ENCODE peak calls at places on chromosome 17, in nine cellular contexts. A is CD8-positive, alpha-beta memory T cell; L is neural progenitor cell; M is mesendoderm; O is thyroid gland; J is tibial artery; R is psoas muscle; P is mesenchymal stem cell; T is dorsolateral prefrontal cortex. Q is an unnamed sample.
A peak's percentile ranks its signal among the peaks of the same experiment; 100 is the strongest.

GRCh38 chr17:48468299-48468698 is 38.3 kb upstream of the SKAP1 start:
- DNase-seq in A (no peak), L (no peak), M (no peak), O (no peak), J (no peak), R (no peak), P (no peak), T (no peak), Q (peak; percentile 78)

GRCh38 chr17:63124536-63124935 is 158.5 kb downstream of the TANC2 start:
- DNase-seq in A (no peak), L (no peak), M (peak; percentile 25), O (no peak), J (no peak), R (no peak), P (no peak), T (no peak), Q (no peak)

GRCh38 chr17:82655523-82655922 is 7.3 kb upstream of the WDR45B start:
- DNase-seq in A (no peak), L (no peak), M (no peak), O (no peak), J (no peak), R (no peak), P (no peak), T (no peak), Q (no peak)

GRCh38 chr17:12789976-12790805 is 893 bp downstream of the ARHGAP44 start:
- DNase-seq in A (no peak), L (peak; percentile 63), M (peak; percentile 76), O (peak; percentile 37), J (no peak), R (no peak), P (no peak), T (no peak), Q (no peak)

GRCh38 chr17:77214743-77215142 is 74.0 kb downstream of the SEC14L1 start:
- DNase-seq in A (no peak), L (peak; percentile 70), M (peak; percentile 89), O (peak; percentile 86), J (no peak), R (no peak), P (peak; percentile 68), T (peak; percentile 68), Q (peak; percentile 57)

GRCh38 chr17:38740806-38741205 is 7.3 kb downstream of the PCGF2 start:
- DNase-seq in A (no peak), L (no peak), M (no peak), O (no peak), J (no peak), R (no peak), P (no peak), T (no peak), Q (no peak)

GRCh38 chr17:78735832-78736525 is 46.1 kb downstream of the CYTH1 start:
- DNase-seq in A (peak; percentile 52), L (no peak), M (peak; percentile 67), O (no peak), J (no peak), R (no peak), P (peak; percentile 46), T (no peak), Q (peak; percentile 73)

GRCh38 chr17:43334744-43335400 is 63.9 kb upstream of the ARL4D start:
- DNase-seq in A (no peak), L (no peak), M (no peak), O (no peak), J (no peak), R (no peak), P (no peak), T (no peak), Q (no peak)

GRCh38 chr17:73683788-73684582 is 39.7 kb upstream of the SDK2 start:
- DNase-seq in A (no peak), L (no peak), M (no peak), O (no peak), J (no peak), R (no peak), P (no peak), T (no peak), Q (no peak)

GRCh38 chr17:81082177-81083073 is 47.5 kb downstream of the BAIAP2 start:
- DNase-seq in A (no peak), L (no peak), M (no peak), O (peak; percentile 43), J (no peak), R (no peak), P (no peak), T (no peak), Q (no peak)

GRCh38 chr17:81080056-81080455 is 45.1 kb downstream of the BAIAP2 start:
- DNase-seq in A (no peak), L (no peak), M (no peak), O (no peak), J (no peak), R (no peak), P (no peak), T (no peak), Q (no peak)

GRCh38 chr17:81083125-81083765 is 48.3 kb downstream of the BAIAP2 start:
- DNase-seq in A (no peak), L (no peak), M (no peak), O (peak; percentile 88), J (no peak), R (no peak), P (no peak), T (no peak), Q (no peak)

GRCh38 chr17:81081217-81081616 is 46.3 kb downstream of the BAIAP2 start:
- DNase-seq in A (no peak), L (no peak), M (no peak), O (no peak), J (no peak), R (no peak), P (no peak), T (no peak), Q (no peak)

DNA sequence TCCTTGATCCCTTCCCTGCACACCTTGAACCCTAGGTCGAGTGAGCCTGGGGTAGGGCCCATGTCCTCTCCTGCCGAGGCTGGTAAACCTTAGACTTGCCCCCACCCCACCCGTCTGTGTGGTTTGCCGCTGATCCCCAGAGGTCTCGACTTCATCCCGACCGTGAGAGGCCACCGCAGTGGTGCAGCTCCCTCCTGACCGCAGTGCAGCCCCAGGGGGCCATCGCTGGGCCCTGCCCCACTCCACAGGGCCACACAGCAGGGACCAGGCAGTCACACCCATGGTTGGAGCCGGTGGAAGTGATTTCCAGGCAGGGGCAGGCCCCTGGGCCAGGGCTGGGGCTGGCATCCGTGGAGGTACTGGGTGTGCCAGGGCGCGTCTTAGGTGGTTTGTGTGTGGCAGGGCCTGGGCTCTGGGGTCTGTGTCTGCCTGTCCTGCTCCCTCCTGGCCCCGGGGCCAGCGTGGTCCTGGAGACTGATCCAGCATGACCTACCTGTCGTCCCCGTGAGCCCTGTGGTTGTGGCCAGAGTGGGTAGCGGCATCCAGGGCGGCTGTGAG is 46.7 kb downstream of the BAIAP2 start:
- DNase-seq in A (no peak), L (no peak), M (no peak), O (no peak), J (no peak), R (no peak), P (no peak), T (no peak), Q (no peak)
- H3K27ac ChIP-seq in A (no peak overlapping the region), L (no peak overlapping the region), M (no peak overlapping the region), O (peak overlapping the region; percentile 80), J (no peak overlapping the region), R (no peak overlapping the region), P (no peak overlapping the region), T (peak overlapping the region; percentile 75), Q (no peak overlapping the region)

GRCh38 chr17:17833664-17834357 is 3.0 kb downstream of the SREBF1 start:
- DNase-seq in A (no peak), L (no peak), M (no peak), O (peak; percentile 54), J (no peak), R (no peak), P (no peak), T (no peak), Q (peak; percentile 34)

GRCh38 chr17:17836818-17837379 is at the start of gene SREBF1:
- DNase-seq in A (peak; percentile 64), L (peak; percentile 94), M (peak; percentile 74), O (peak; percentile 45), J (peak; percentile 61), R (peak; percentile 65), P (peak; percentile 79), T (no peak), Q (peak; percentile 77)

GRCh38 chr17:17836250-17836817 is 452 bp downstream of the SREBF1 start:
- DNase-seq in A (peak; percentile 96), L (peak; percentile 100), M (peak; percentile 98), O (peak; percentile 98), J (peak; percentile 96), R (peak; percentile 97), P (peak; percentile 95), T (peak; percentile 99), Q (peak; percentile 98)

GRCh38 chr17:17835415-17836249 is 1.2 kb downstream of the SREBF1 start:
- DNase-seq in A (no peak), L (no peak), M (no peak), O (no peak), J (no peak), R (no peak), P (no peak), T (no peak), Q (peak; percentile 30)

GRCh38 chr17:17834974-17835373 is 1.8 kb downstream of the SREBF1 start:
- DNase-seq in A (no peak), L (no peak), M (no peak), O (peak; percentile 56), J (no peak), R (no peak), P (no peak), T (no peak), Q (no peak)
- H3K4me3 ChIP-seq in A (no peak overlapping the region), L (no peak overlapping the region), M (no peak overlapping the region), O (no peak overlapping the region), J (no peak overlapping the region), R (peak overlapping the region; percentile 88), P (peak overlapping the region; percentile 84), T (no peak overlapping the region), Q (peak overlapping the region; percentile 77)

GRCh38 chr17:45096926-45097325 is 35.4 kb downstream of the PLCD3 start:
- DNase-seq in A (no peak), L (no peak), M (no peak), O (no peak), J (no peak), R (no peak), P (no peak), T (no peak), Q (no peak)
- H3K27ac ChIP-seq in A (no peak overlapping the region), L (no peak overlapping the region), M (no peak overlapping the region), O (no peak overlapping the region), J (peak overlapping the region; percentile 84), R (peak overlapping the region; percentile 61), P (no peak overlapping the region), T (peak overlapping the region; percentile 73), Q (no peak overlapping the region)

GRCh38 chr17:71022758-71023157 is 853.4 kb downstream of the KCNJ2 start:
- DNase-seq in A (no peak), L (no peak), M (no peak), O (no peak), J (no peak), R (no peak), P (no peak), T (no peak), Q (no peak)

GRCh38 chr17:71019699-71020098 is 850.4 kb downstream of the KCNJ2 start:
- DNase-seq in A (no peak), L (no peak), M (no peak), O (no peak), J (no peak), R (no peak), P (no peak), T (no peak), Q (no peak)

GRCh38 chr17:71023631-71024030 is 854.3 kb downstream of the KCNJ2 start:
- DNase-seq in A (no peak), L (peak; percentile 22), M (no peak), O (peak; percentile 36), J (no peak), R (no peak), P (peak; percentile 36), T (no peak), Q (no peak)

GRCh38 chr17:71024969-71025368 is 855.6 kb downstream of the KCNJ2 start:
- DNase-seq in A (no peak), L (no peak), M (no peak), O (no peak), J (no peak), R (no peak), P (no peak), T (no peak), Q (no peak)

GRCh38 chr17:71024172-71024571 is 854.8 kb downstream of the KCNJ2 start:
- DNase-seq in A (no peak), L (no peak), M (no peak), O (no peak), J (no peak), R (no peak), P (peak; percentile 38), T (no peak), Q (no peak)
- H3K4me3 ChIP-seq in A (no peak overlapping the region), L (no peak overlapping the region), M (no peak overlapping the region), O (no peak overlapping the region), J (no peak overlapping the region), R (no peak overlapping the region), P (no peak overlapping the region), T (no peak overlapping the region), Q (no peak overlapping the region)